ENCODE peak calls at places on chromosome 20, in seven cellular contexts. M is ELF-1; Y is hypothalamus; K is NCI-H510A treated with DMSO at 0.1 percent for 48 hours; G is fibroblast of lung; B is stimulated activated naive CD8-positive, alpha-beta T cell treated with anti-CD3 and anti-CD28 coated beads, Interleukin-15, Interleukin-2, amounts not matched to agents 100 U/mL and 50 U/mL, for 24 hours; N is esophagus muscularis mucosa. T is an unnamed sample.

GRCh38 chr20:38937978-38938473 is 11.8 kb downstream of the FAM83D start:
- DNase-seq in N (no peak), M (no peak), K (no peak), B (no peak), Y (no peak), G (no peak), T (no peak)

GRCh38 chr20:32737371-32738223 is 5.7 kb downstream of the COMMD7 start:
- DNase-seq in M (no peak), G (peak; percentile 56), B (peak; percentile 31), N (no peak), Y (no peak), K (no peak), T (no peak)

GRCh38 chr20:51211191-51211590 is 188.3 kb upstream of the KCNG1 start:
- DNase-seq in M (no peak), K (no peak), Y (no peak), B (no peak), G (no peak), N (no peak), T (no peak)

GRCh38 chr20:15643713-15644112 is 929.5 kb downstream of the KIF16B start:
- DNase-seq in B (no peak), Y (no peak), K (no peak), M (no peak), G (peak; percentile 15), N (no peak), T (no peak)

GRCh38 chr20:62122659-62123449 is 579 bp downstream of the LSM14B start:
- DNase-seq in M (peak; percentile 31), G (peak; percentile 28), N (no peak), K (peak; percentile 51), Y (peak; percentile 33), B (peak; percentile 53), T (no peak)

GRCh38 chr20:46269372-46269771 is 38.9 kb downstream of the CDH22 start:
- DNase-seq in G (no peak), B (no peak), N (no peak), Y (no peak), M (no peak), K (no peak), T (no peak)

GRCh38 chr20:44104807-44105517 is 82.0 kb downstream of the JPH2 start:
- DNase-seq in N (no peak), G (peak; percentile 66), B (no peak), M (no peak), K (peak; percentile 71), Y (no peak), T (no peak)

GRCh38 chr20:8414611-8415274 is 282.7 kb downstream of the PLCB1 start:
- DNase-seq in B (no peak), Y (no peak), M (no peak), K (peak; percentile 93), N (no peak), G (peak; percentile 80), T (no peak)

GRCh38 chr20:57402206-57403125 is 11.3 kb downstream of the RBM38 start:
- DNase-seq in M (no peak), Y (no peak), B (no peak), G (no peak), N (no peak), K (no peak), T (no peak)

GRCh38 chr20:62852841-62853240 is 8.8 kb downstream of the TCFL5 start:
- DNase-seq in B (no peak), K (no peak), N (no peak), Y (no peak), M (no peak), G (no peak), T (no peak)

GRCh38 chr20:47318027-47318595 is 38.4 kb downstream of the ZMYND8 start:
- DNase-seq in K (no peak), Y (no peak), G (peak; percentile 71), N (no peak), B (no peak), M (peak; percentile 84), T (no peak)

GRCh38 chr20:47993035-47993755 is 207.9 kb upstream of the SULF2 start:
- DNase-seq in Y (no peak), M (no peak), B (no peak), G (no peak), K (no peak), N (no peak), T (no peak)

GRCh38 chr20:56202493-56203077 is 45.9 kb upstream of the MC3R start:
- DNase-seq in Y (no peak), M (no peak), B (no peak), K (no peak), N (no peak), G (peak; percentile 17), T (no peak)

GRCh38 chr20:3563548-3564177 is 92.8 kb downstream of the ATRN start:
- DNase-seq in M (no peak), G (peak; percentile 80), B (peak; percentile 4), N (no peak), Y (no peak), K (peak; percentile 76), T (no peak)

GRCh38 chr20:21240394-21240793 is 62.7 kb upstream of the XRN2 start:
- DNase-seq in M (peak; percentile 23), N (no peak), Y (no peak), G (no peak), B (no peak), K (no peak), T (no peak)

GRCh38 chr20:53855733-53856132 is 214.7 kb downstream of the BCAS1 start:
- DNase-seq in K (no peak), M (no peak), B (no peak), N (no peak), G (no peak), Y (no peak), T (no peak)

GRCh38 chr20:37973059-37973910 is 60.0 kb downstream of the TTI1 start:
- DNase-seq in M (no peak), K (no peak), G (no peak), N (no peak), B (no peak), Y (no peak), T (no peak)

GRCh38 chr20:51417745-51418529 is 124.6 kb downstream of the NFATC2 start:
- DNase-seq in B (no peak), M (no peak), Y (no peak), K (no peak), N (no peak), G (no peak), T (no peak)

GRCh38 chr20:4465855-4466545 is 255.7 kb upstream of the PRND start:
- DNase-seq in M (no peak), N (no peak), Y (no peak), G (peak; percentile 77), K (peak; percentile 45), B (no peak), T (no peak)